ENCODE peak calls at places on chromosomes 6 and 20, in six cellular contexts. One of them, this sample, is unnamed.

GRCh38 chr6:113306552-113307145 is 550.5 kb upstream of the MARCKS start:
- DNase-seq in K562: peak
- DNase-seq in cardiac fibroblast: peak
- DNase-seq in bronchial epithelial cell: peak
- DNase-seq in heart left ventricle: peak
- DNase-seq in MM.1S: peak
- DNase-seq in this sample: peak

GRCh38 chr20:37552415-37552814 is 24.7 kb upstream of the BLCAP start:
- DNase-seq in K562: no peak
- DNase-seq in cardiac fibroblast: peak
- DNase-seq in bronchial epithelial cell: peak
- DNase-seq in heart left ventricle: no peak
- DNase-seq in MM.1S: no peak
- DNase-seq in this sample: no peak

GRCh38 chr6:169171951-169172350 is 81.7 kb downstream of the THBS2 start:
- DNase-seq in K562: no peak
- DNase-seq in cardiac fibroblast: peak
- DNase-seq in bronchial epithelial cell: no peak
- DNase-seq in heart left ventricle: no peak
- DNase-seq in MM.1S: no peak
- DNase-seq in this sample: no peak

GRCh38 chr20:58661298-58662141 is 10.4 kb downstream of the STX16 start:
- DNase-seq in K562: no peak
- DNase-seq in cardiac fibroblast: no peak
- DNase-seq in bronchial epithelial cell: no peak
- DNase-seq in heart left ventricle: no peak
- DNase-seq in MM.1S: no peak
- DNase-seq in this sample: no peak

GRCh38 chr6:47780510-47781356 is 1.1 kb upstream of the OPN5 start:
- DNase-seq in K562: no peak
- DNase-seq in cardiac fibroblast: peak
- DNase-seq in bronchial epithelial cell: peak
- DNase-seq in heart left ventricle: peak
- DNase-seq in MM.1S: peak
- DNase-seq in this sample: peak

GRCh38 chr6:52087498-52087999 is at the start of gene PKHD1:
- DNase-seq in K562: no peak
- DNase-seq in cardiac fibroblast: no peak
- DNase-seq in bronchial epithelial cell: peak
- DNase-seq in heart left ventricle: no peak
- DNase-seq in MM.1S: no peak
- DNase-seq in this sample: no peak

GRCh38 chr6:63355632-63356031 is 35.8 kb upstream of the LGSN start:
- DNase-seq in K562: no peak
- DNase-seq in cardiac fibroblast: peak
- DNase-seq in bronchial epithelial cell: peak
- DNase-seq in heart left ventricle: no peak
- DNase-seq in MM.1S: no peak
- DNase-seq in this sample: no peak

GRCh38 chr6:168355716-168356522 is 36.3 kb upstream of the DACT2 start:
- DNase-seq in K562: peak
- DNase-seq in cardiac fibroblast: peak
- DNase-seq in bronchial epithelial cell: no peak
- DNase-seq in heart left ventricle: peak
- DNase-seq in MM.1S: no peak
- DNase-seq in this sample: no peak

GRCh38 chr6:135281907-135282306 is 100.8 kb downstream of the MYB start:
- DNase-seq in K562: no peak
- DNase-seq in cardiac fibroblast: no peak
- DNase-seq in bronchial epithelial cell: no peak
- DNase-seq in heart left ventricle: no peak
- DNase-seq in MM.1S: no peak
- DNase-seq in this sample: no peak
- H3K4me3 ChIP-seq in K562: no peak
- H3K4me3 ChIP-seq in cardiac fibroblast: no peak
- H3K4me3 ChIP-seq in bronchial epithelial cell: no peak
- H3K4me3 ChIP-seq in heart left ventricle: no peak
- H3K4me3 ChIP-seq in MM.1S: no peak
- H3K4me3 ChIP-seq in this sample: no peak

DNA sequence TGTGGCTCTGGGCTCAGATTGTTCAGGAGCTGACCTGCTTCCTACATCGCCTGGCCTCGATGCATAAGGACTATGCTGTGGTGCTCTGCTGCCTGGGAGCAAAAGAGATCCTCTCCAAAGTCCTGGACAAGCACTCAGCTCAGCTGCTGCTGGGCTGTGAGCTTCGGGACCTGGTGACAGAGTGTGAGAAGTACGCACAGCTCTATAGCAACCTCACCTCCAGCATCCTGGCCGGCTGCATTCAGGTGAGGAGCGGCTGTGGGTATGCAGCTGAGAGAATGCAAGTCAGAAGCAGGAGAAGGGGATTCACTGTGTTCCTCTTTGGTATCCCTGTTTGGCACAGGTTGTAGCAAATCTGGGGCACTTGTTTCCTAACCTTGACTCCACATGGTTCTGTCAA is 17.9 kb downstream of the CUL9 start:
- DNase-seq in K562: no peak
- DNase-seq in cardiac fibroblast: no peak
- DNase-seq in bronchial epithelial cell: no peak
- DNase-seq in heart left ventricle: no peak
- DNase-seq in MM.1S: no peak
- DNase-seq in this sample: no peak
- TF ChIP-seq CTCF in K562: no peak
- TF ChIP-seq CTCF in cardiac fibroblast: no peak
- TF ChIP-seq CTCF in bronchial epithelial cell: no peak
- TF ChIP-seq CTCF in heart left ventricle: no peak
- TF ChIP-seq CTCF in MM.1S: no peak
- TF ChIP-seq CTCF in this sample: no peak

GRCh38 chr20:57559658-57560553 is 1.0 kb upstream of the PCK1 start:
- DNase-seq in K562: no peak
- DNase-seq in cardiac fibroblast: no peak
- DNase-seq in bronchial epithelial cell: no peak
- DNase-seq in heart left ventricle: no peak
- DNase-seq in MM.1S: no peak
- DNase-seq in this sample: no peak
- H3K4me3 ChIP-seq in K562: no peak
- H3K4me3 ChIP-seq in cardiac fibroblast: no peak
- H3K4me3 ChIP-seq in bronchial epithelial cell: no peak
- H3K4me3 ChIP-seq in heart left ventricle: no peak
- H3K4me3 ChIP-seq in MM.1S: no peak
- H3K4me3 ChIP-seq in this sample: no peak

DNA sequence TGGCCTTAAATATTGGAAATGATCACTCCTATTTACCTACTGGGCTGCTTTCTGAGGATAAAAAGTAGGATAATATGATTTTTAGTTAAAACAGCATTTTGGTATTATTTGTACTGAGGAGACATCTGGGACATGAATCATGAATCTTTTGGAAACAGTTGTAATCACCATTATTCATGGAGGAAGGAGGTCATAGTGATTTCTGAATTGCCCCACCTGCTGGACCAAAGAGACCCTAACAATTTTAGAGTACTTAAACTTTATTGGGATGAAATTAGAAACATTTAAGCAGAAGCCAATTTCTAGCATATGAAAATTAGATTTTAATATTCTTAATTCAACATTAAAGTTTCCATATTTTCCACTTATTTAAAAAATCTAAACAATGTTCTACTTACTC is 108.4 kb upstream of the SIM1 start:
- DNase-seq in K562: peak
- DNase-seq in cardiac fibroblast: peak
- DNase-seq in bronchial epithelial cell: peak
- DNase-seq in heart left ventricle: no peak
- DNase-seq in MM.1S: no peak
- DNase-seq in this sample: no peak
- TF ChIP-seq CTCF in K562: no peak
- TF ChIP-seq CTCF in cardiac fibroblast: peak
- TF ChIP-seq CTCF in bronchial epithelial cell: no peak
- TF ChIP-seq CTCF in heart left ventricle: peak
- TF ChIP-seq CTCF in MM.1S: peak
- TF ChIP-seq CTCF in this sample: peak

DNA sequence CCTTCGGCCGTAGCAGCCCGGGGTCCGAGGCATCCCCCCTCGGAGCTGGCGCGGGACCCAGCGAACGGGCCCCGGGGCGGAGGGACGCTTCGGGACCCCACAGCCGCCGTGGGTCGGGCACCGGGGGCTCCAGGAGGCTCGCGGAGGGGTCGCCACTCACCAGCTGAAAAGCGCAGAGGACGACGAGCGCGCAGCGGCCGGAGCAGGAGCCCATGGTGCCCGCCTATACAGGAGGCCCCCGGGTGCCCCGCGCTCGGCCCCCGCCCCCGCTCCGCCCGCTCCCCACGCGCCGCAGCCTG is at the start of gene NKAIN4:
- DNase-seq in K562: no peak
- DNase-seq in cardiac fibroblast: no peak
- DNase-seq in bronchial epithelial cell: no peak
- DNase-seq in heart left ventricle: no peak
- DNase-seq in MM.1S: no peak
- DNase-seq in this sample: no peak
- H3K4me3 ChIP-seq in K562: no peak
- H3K4me3 ChIP-seq in cardiac fibroblast: no peak
- H3K4me3 ChIP-seq in bronchial epithelial cell: peak
- H3K4me3 ChIP-seq in heart left ventricle: peak
- H3K4me3 ChIP-seq in MM.1S: no peak
- H3K4me3 ChIP-seq in this sample: peak

GRCh38 chr6:149963462-149964242 is at the start of gene ULBP1:
- DNase-seq in K562: peak
- DNase-seq in cardiac fibroblast: peak
- DNase-seq in bronchial epithelial cell: peak
- DNase-seq in heart left ventricle: peak
- DNase-seq in MM.1S: peak
- DNase-seq in this sample: no peak
- TF ChIP-seq CTCF in K562: peak
- TF ChIP-seq CTCF in cardiac fibroblast: no peak
- TF ChIP-seq CTCF in bronchial epithelial cell: peak
- TF ChIP-seq CTCF in heart left ventricle: no peak
- TF ChIP-seq CTCF in MM.1S: peak
- TF ChIP-seq CTCF in this sample: peak

DNA sequence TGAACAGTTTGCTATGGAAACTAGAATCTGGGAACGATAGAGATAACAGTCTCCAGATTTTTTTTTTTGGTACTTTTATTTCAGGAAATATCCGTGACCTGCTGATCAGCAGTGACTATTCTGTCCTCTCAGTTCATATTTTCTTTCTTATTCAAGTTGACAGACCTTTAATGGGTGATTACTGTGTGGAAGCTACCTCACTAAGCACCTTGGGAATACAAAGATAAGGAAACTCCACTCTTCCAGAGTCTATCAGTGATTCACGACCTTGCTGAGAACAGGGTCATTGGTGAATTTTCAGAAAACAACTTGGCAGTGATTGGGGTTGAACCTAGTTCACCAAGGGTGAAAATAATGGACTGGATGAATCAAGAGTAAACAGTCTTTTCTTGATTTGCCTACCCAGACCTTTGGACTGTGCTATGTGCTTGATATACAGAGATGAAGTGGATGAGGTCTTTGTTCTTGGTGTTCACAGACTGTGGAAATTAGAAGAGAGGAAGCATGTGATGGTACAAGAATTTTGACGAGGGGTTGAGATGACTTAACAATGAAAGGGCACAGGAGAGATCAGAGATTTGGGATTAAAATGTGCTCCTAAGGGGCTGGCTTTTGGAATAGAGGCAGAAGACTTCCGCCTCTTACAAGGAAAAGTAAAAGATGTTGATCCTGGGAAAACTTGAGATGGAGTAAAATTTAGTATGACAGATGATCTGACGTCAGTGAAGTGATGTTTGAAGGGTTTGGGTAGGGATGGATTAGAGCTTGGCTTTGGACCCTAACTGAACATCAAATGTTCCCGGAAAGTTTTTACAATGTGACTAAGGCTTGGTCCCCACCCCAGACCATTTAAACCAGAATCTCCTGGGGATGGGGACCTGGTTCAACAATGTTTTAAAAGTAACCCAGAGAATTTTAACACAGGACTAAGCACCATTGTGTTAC is 1.2 kb downstream of the KAT14 start:
- DNase-seq in K562: no peak
- DNase-seq in cardiac fibroblast: peak
- DNase-seq in bronchial epithelial cell: no peak
- DNase-seq in heart left ventricle: no peak
- DNase-seq in MM.1S: no peak
- DNase-seq in this sample: no peak
- H3K4me3 ChIP-seq in K562: peak
- H3K4me3 ChIP-seq in cardiac fibroblast: peak
- H3K4me3 ChIP-seq in bronchial epithelial cell: peak
- H3K4me3 ChIP-seq in heart left ventricle: peak
- H3K4me3 ChIP-seq in MM.1S: peak
- H3K4me3 ChIP-seq in this sample: peak

GRCh38 chr20:40892642-40893041 is 136.0 kb upstream of the TOP1 start:
- DNase-seq in K562: no peak
- DNase-seq in cardiac fibroblast: no peak
- DNase-seq in bronchial epithelial cell: no peak
- DNase-seq in heart left ventricle: no peak
- DNase-seq in MM.1S: no peak
- DNase-seq in this sample: no peak
- TF ChIP-seq CTCF in K562: peak
- TF ChIP-seq CTCF in cardiac fibroblast: no peak
- TF ChIP-seq CTCF in bronchial epithelial cell: no peak
- TF ChIP-seq CTCF in heart left ventricle: no peak
- TF ChIP-seq CTCF in MM.1S: no peak
- TF ChIP-seq CTCF in this sample: no peak

GRCh38 chr6:41638002-41638800 is at the start of gene MDFI:
- DNase-seq in K562: no peak
- DNase-seq in cardiac fibroblast: no peak
- DNase-seq in bronchial epithelial cell: no peak
- DNase-seq in heart left ventricle: peak
- DNase-seq in MM.1S: no peak
- DNase-seq in this sample: no peak
- H3K4me3 ChIP-seq in K562: no peak
- H3K4me3 ChIP-seq in cardiac fibroblast: peak
- H3K4me3 ChIP-seq in bronchial epithelial cell: peak
- H3K4me3 ChIP-seq in heart left ventricle: peak
- H3K4me3 ChIP-seq in MM.1S: no peak
- H3K4me3 ChIP-seq in this sample: peak

This sample was measured in retinal pigment epithelial cell.